ENCODE peak calls at places on chromosome X, in eight cellular contexts. M, Z, Q, Y, V, A, C and G are unnamed samples.

GRCh38 chrX:149871433-149871832 is 9.6 kb upstream of the MAGEA8 start:
- ATAC-seq in M (no peak), Y (no peak), V (no peak), A (no peak), C (no peak), Z (no peak), Q (no peak), G (no peak)

GRCh38 chrX:10022580-10023245 is 55.6 kb downstream of the CLDN34 start:
- ATAC-seq in Y (no peak), Z (peak), M (no peak), Q (no peak), C (peak), V (no peak), A (peak), G (peak)

GRCh38 chrX:16589211-16589610 is 60.7 kb upstream of the S100G start:
- ATAC-seq in Q (no peak), V (no peak), Z (no peak), Y (no peak), A (no peak), M (no peak), C (no peak), G (no peak)

GRCh38 chrX:133958997-133959688 is 26.3 kb downstream of the GPC3 start:
- ATAC-seq in A (no peak), V (no peak), C (no peak), M (no peak), Z (no peak), Q (no peak), Y (no peak), G (no peak)

GRCh38 chrX:65596270-65596669 is 61.7 kb upstream of the LAS1L start:
- ATAC-seq in Z (peak), A (peak), Q (no peak), V (peak), Y (peak), M (peak), C (peak), G (no peak)

GRCh38 chrX:153900806-153901752 is 3.4 kb upstream of the AVPR2 start:
- ATAC-seq in Z (peak), V (peak), Q (peak), A (peak), M (peak), Y (peak), C (peak), G (peak)

GRCh38 chrX:28133763-28134162 is 152.5 kb upstream of the DCAF8L1 start:
- ATAC-seq in C (no peak), M (no peak), Z (no peak), Q (no peak), V (no peak), A (no peak), Y (no peak), G (no peak)

GRCh38 chrX:68912113-68912980 is 83.5 kb downstream of the EFNB1 start:
- ATAC-seq in Z (no peak), M (no peak), C (no peak), A (peak), V (no peak), Y (no peak), Q (no peak), G (peak)

GRCh38 chrX:118565853-118566252 is 70.2 kb downstream of the DOCK11 start:
- ATAC-seq in V (no peak), Q (no peak), M (no peak), Z (no peak), Y (no peak), A (no peak), C (no peak), G (no peak)

GRCh38 chrX:149527705-149528104 is 13.1 kb upstream of the EOLA1 start:
- ATAC-seq in Q (no peak), Z (peak), Y (peak), A (peak), M (peak), V (peak), C (no peak), G (peak)

GRCh38 chrX:155052738-155053498 is 18.0 kb downstream of the CMC4 start:
- ATAC-seq in A (no peak), C (no peak), Z (no peak), Y (no peak), Q (no peak), V (no peak), M (no peak), G (no peak)

GRCh38 chrX:63761639-63762038 is 23.4 kb downstream of the ARHGEF9 start:
- ATAC-seq in Q (no peak), C (peak), M (peak), V (no peak), Z (no peak), Y (peak), A (no peak), G (no peak)

GRCh38 chrX:24495700-24496099 is 30.6 kb downstream of the PDK3 start:
- ATAC-seq in C (no peak), M (no peak), Z (no peak), Q (no peak), V (no peak), Y (no peak), A (no peak), G (no peak)

GRCh38 chrX:11427082-11428033 is 134.1 kb downstream of the AMELX start:
- ATAC-seq in C (peak), Z (peak), Y (no peak), V (peak), A (peak), M (no peak), Q (no peak), G (peak)

GRCh38 chrX:103839404-103839803 is 7.3 kb upstream of the RAB9B start:
- ATAC-seq in Y (no peak), Z (no peak), M (no peak), C (no peak), Q (no peak), V (no peak), A (no peak), G (no peak)

GRCh38 chrX:134162032-134162431 is 75.0 kb upstream of the CCDC160 start:
- ATAC-seq in Z (no peak), Y (no peak), M (no peak), Q (no peak), V (no peak), C (no peak), A (no peak), G (no peak)

GRCh38 chrX:38982370-38982769 is 181.1 kb downstream of the MID1IP1 start:
- ATAC-seq in Q (no peak), Y (no peak), C (no peak), A (no peak), Z (no peak), M (no peak), V (no peak), G (no peak)

GRCh38 chrX:152949114-152949513 is 44.8 kb downstream of the PNMA5 start:
- ATAC-seq in A (no peak), M (no peak), Q (no peak), Y (no peak), V (no peak), C (no peak), Z (no peak), G (no peak)

GRCh38 chrX:115425359-115425758 is 135.6 kb upstream of the PLS3 start:
- ATAC-seq in C (no peak), M (no peak), Z (no peak), Y (no peak), Q (no peak), A (no peak), V (no peak), G (no peak)

GRCh38 chrX:790780-791360 is 160.3 kb downstream of the SHOX start:
- ATAC-seq in Q (no peak), Z (no peak), M (no peak), Y (no peak), V (no peak), C (no peak), A (no peak), G (no peak)

GRCh38 chrX:49912086-49912485 is 10.3 kb upstream of the CLCN5 start:
- ATAC-seq in A (no peak), Z (no peak), Y (no peak), M (no peak), C (no peak), V (no peak), Q (no peak), G (no peak)

GRCh38 chrX:149908308-149908707 is 21.1 kb upstream of the HSFX4 start:
- ATAC-seq in Q (no peak), A (no peak), Y (no peak), V (no peak), C (no peak), M (no peak), Z (no peak), G (no peak)

GRCh38 chrX:150683536-150684146 is 9.6 kb upstream of the MTMR1 start:
- ATAC-seq in C (no peak), Z (peak), V (peak), Y (peak), A (no peak), M (peak), Q (peak), G (no peak)

GRCh38 chrX:31334997-31335396 is 263.2 kb upstream of the FTHL17 start:
- ATAC-seq in M (no peak), V (no peak), A (no peak), Q (no peak), C (no peak), Z (no peak), Y (no peak), G (no peak)